ENCODE peak calls at places on chromosome 11, in ten cellular contexts. G is lower leg skin; V is Peyer's patch; M is IMR-90; I is CD8-positive, alpha-beta T cell; Z is psoas muscle; R is GM23248; B is tibial artery; X is CD8-positive, alpha-beta memory T cell; P is fibroblast of mammary gland. F is an unnamed sample.

GRCh38 chr11:130002846-130003716 is 446 bp upstream of the PRDM10 start:
- DNase-seq in G (peak; percentile 95), V (peak; percentile 93), M (peak; percentile 98), I (peak; percentile 83), Z (peak; percentile 91), R (peak; percentile 99), B (peak; percentile 98), X (peak; percentile 87), P (peak; percentile 100), F (peak; percentile 96)

GRCh38 chr11:35967042-35967441 is 23.2 kb downstream of the LDLRAD3 start:
- DNase-seq in G (no peak), V (no peak), M (no peak), I (no peak), Z (no peak), R (no peak), B (no peak), X (no peak), P (no peak), F (no peak)

GRCh38 chr11:33773399-33774355 is 643 bp downstream of the FBXO3 start:
- DNase-seq in G (no peak), V (no peak), M (peak; percentile 43), I (peak; percentile 28), Z (peak; percentile 23), R (peak; percentile 58), B (peak; percentile 68), X (peak; percentile 60), P (peak; percentile 12), F (peak; percentile 69)

GRCh38 chr11:35820614-35821013 is 123.2 kb upstream of the LDLRAD3 start:
- DNase-seq in G (no peak), V (no peak), M (no peak), I (no peak), Z (no peak), R (no peak), B (no peak), X (no peak), P (peak; percentile 14), F (no peak)

GRCh38 chr11:34516247-34517040 is 2.9 kb upstream of the ELF5 start:
- DNase-seq in G (no peak), V (no peak), M (no peak), I (no peak), Z (no peak), R (no peak), B (no peak), X (no peak), P (no peak), F (no peak)

GRCh38 chr11:66628061-66628603 is 10.4 kb upstream of the RBM4 start:
- DNase-seq in G (no peak), V (no peak), M (no peak), I (no peak), Z (no peak), R (no peak), B (no peak), X (no peak), P (no peak), F (no peak)

GRCh38 chr11:73284106-73284505 is 12.0 kb downstream of the P2RY6 start:
- DNase-seq in G (no peak), V (no peak), M (no peak), I (no peak), Z (no peak), R (no peak), B (peak; percentile 57), X (no peak), P (no peak), F (no peak)

GRCh38 chr11:63277345-63277943 is 34.0 kb upstream of the SLC22A25 start:
- DNase-seq in G (no peak), V (no peak), M (no peak), I (no peak), Z (no peak), R (no peak), B (no peak), X (no peak), P (no peak), F (peak; percentile 1)

GRCh38 chr11:69904331-69905201 is 85.3 kb upstream of the FGF3 start:
- DNase-seq in G (no peak), V (peak; percentile 29), M (no peak), I (no peak), Z (peak; percentile 6), R (no peak), B (no peak), X (no peak), P (no peak), F (no peak)

GRCh38 chr11:110069158-110069737 is 23.9 kb upstream of the ZC3H12C start:
- DNase-seq in G (peak; percentile 63), V (no peak), M (peak; percentile 88), I (no peak), Z (peak; percentile 64), R (peak; percentile 91), B (no peak), X (no peak), P (peak; percentile 80), F (no peak)

GRCh38 chr11:69828276-69828970 is 9.2 kb upstream of the FGF3 start:
- DNase-seq in G (no peak), V (peak; percentile 57), M (no peak), I (no peak), Z (no peak), R (no peak), B (no peak), X (no peak), P (no peak), F (no peak)

GRCh38 chr11:110031171-110031570 is 62.0 kb upstream of the ZC3H12C start:
- DNase-seq in G (no peak), V (no peak), M (peak; percentile 10), I (no peak), Z (no peak), R (no peak), B (no peak), X (no peak), P (no peak), F (no peak)

GRCh38 chr11:124800226-124800929 is at the start of gene MSANTD2:
- DNase-seq in G (peak; percentile 55), V (peak; percentile 89), M (peak; percentile 79), I (peak; percentile 78), Z (peak; percentile 82), R (peak; percentile 90), B (peak; percentile 88), X (peak; percentile 76), P (peak; percentile 63), F (peak; percentile 89)

GRCh38 chr11:95364324-95365295 is 133.6 kb upstream of the SESN3 start:
- DNase-seq in G (no peak), V (no peak), M (no peak), I (no peak), Z (no peak), R (peak; percentile 16), B (no peak), X (no peak), P (peak; percentile 54), F (no peak)

GRCh38 chr11:95093548-95093947 is 3.9 kb downstream of the ENDOD1 start:
- DNase-seq in G (no peak), V (no peak), M (no peak), I (no peak), Z (no peak), R (peak; percentile 19), B (no peak), X (no peak), P (no peak), F (no peak)

GRCh38 chr11:65491614-65492386 is 7.0 kb upstream of the MALAT1 start:
- DNase-seq in G (peak; percentile 87), V (peak; percentile 88), M (peak; percentile 98), I (no peak), Z (peak; percentile 86), R (peak; percentile 96), B (peak; percentile 96), X (no peak), P (peak; percentile 99), F (no peak)

GRCh38 chr11:55942785-55943392 is 6.7 kb upstream of the OR5I1 start:
- DNase-seq in G (no peak), V (no peak), M (peak; percentile 7), I (no peak), Z (no peak), R (peak; percentile 49), B (no peak), X (no peak), P (peak; percentile 43), F (no peak)

GRCh38 chr11:57179701-57180100 is 2.1 kb upstream of the LRRC55 start:
- DNase-seq in G (no peak), V (no peak), M (no peak), I (no peak), Z (no peak), R (no peak), B (no peak), X (no peak), P (no peak), F (no peak)
- H3K4me3 ChIP-seq in G (no peak overlapping the region), V (no peak overlapping the region), M (no peak overlapping the region), I (no peak overlapping the region), Z (no peak overlapping the region), R (no peak overlapping the region), B (no peak overlapping the region), X (no peak overlapping the region), P (no peak overlapping the region), F (no peak overlapping the region)

GRCh38 chr11:14422052-14422813 is 63.2 kb upstream of the RRAS2 start:
- DNase-seq in G (peak; percentile 60), V (peak; percentile 64), M (peak; percentile 100), I (no peak), Z (peak; percentile 92), R (peak; percentile 100), B (peak; percentile 89), X (no peak), P (peak; percentile 99), F (no peak)
- H3K4me3 ChIP-seq in G (no peak overlapping the region), V (no peak overlapping the region), M (no peak overlapping the region), I (no peak overlapping the region), Z (peak overlapping the region; percentile 15), R (no peak overlapping the region), B (no peak overlapping the region), X (no peak overlapping the region), P (no peak overlapping the region), F (no peak overlapping the region)

DNA sequence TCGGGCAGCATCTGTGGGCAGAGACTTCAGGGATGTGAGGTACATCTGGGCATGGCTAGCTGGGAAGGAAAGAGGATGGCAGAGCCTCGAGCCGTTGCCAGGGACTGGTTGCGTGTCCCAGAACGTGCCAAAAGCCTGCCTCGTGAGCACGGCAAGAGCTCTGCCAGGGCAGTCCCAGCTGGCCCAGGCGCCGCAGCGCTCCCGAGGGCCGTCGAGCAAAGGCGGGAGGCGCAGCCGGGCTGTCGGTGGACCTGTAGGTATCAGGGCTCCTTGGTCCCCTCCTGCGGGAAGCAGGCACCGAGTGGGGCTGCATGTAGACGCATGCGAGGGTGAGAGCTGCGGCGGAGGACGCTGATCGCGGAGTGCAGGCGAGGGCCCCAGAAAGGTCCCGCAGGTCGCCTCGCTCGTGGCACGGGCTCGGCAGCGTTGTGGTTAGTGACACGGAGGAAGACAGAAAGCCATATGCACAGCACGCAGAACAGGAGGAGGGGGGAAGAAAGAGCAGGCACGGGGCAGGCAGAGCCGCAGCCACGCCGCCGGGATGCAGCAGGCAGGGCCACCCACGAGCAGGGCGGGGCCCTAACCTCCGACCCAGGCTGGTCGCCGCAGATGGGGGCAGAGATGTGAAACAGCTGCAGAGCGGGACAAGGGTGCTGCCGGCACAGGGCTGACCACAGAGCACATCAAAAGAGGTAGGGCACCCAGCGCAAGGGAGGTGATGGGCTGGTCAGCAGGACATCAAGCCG is 18.0 kb downstream of the LSP1 start:
- DNase-seq in G (no peak), V (peak; percentile 53), M (no peak), I (peak; percentile 45), Z (peak; percentile 55), R (peak; percentile 66), B (peak; percentile 88), X (peak; percentile 35), P (no peak), F (no peak)
- H3K4me3 ChIP-seq in G (no peak overlapping the region), V (peak overlapping the region; percentile 14), M (no peak overlapping the region), I (peak overlapping the region; percentile 33), Z (peak overlapping the region; percentile 56), R (no peak overlapping the region), B (peak overlapping the region; percentile 27), X (peak overlapping the region; percentile 26), P (peak overlapping the region; percentile 47), F (peak overlapping the region; percentile 51)

DNA sequence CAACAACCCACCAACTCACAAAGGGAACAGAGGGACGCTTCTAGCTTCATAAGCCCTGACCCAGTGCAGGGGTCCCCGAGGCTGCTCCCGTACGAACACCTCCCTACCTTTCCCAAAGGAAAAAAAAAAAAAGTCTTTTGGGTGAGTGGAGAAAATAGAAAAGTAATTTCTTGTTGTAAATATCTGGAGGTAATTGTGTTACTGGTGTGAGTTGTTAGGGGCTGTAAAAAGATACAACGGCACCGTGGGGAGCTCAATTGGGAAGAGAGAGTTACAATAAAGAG is 3.4 kb downstream of the PAX6 start:
- DNase-seq in G (no peak), V (no peak), M (no peak), I (no peak), Z (no peak), R (no peak), B (no peak), X (no peak), P (no peak), F (no peak)
- H3K4me3 ChIP-seq in G (no peak overlapping the region), V (no peak overlapping the region), M (no peak overlapping the region), I (no peak overlapping the region), Z (no peak overlapping the region), R (no peak overlapping the region), B (no peak overlapping the region), X (no peak overlapping the region), P (no peak overlapping the region), F (no peak overlapping the region)

F was measured in naive thymus-derived CD4-positive, alpha-beta T cell.